ENCODE peak calls at places on chromosomes 16 and 17, in nine cellular contexts. E is hepatocyte; N is neural crest cell; K is AG10803; M is astrocyte of the cerebellum; P is CD4-positive, alpha-beta T cell; W is fibroblast of lung; V is endothelial cell; S is GM12865. L is an unnamed sample.

GRCh38 chr16:26614102-26614864 is 452.4 kb upstream of the C16orf82 start:
- DNase-seq in E (no peak), N (peak; percentile 5), K (no peak), M (no peak), P (no peak), W (no peak), V (peak; percentile 15), S (no peak), L (no peak)

GRCh38 chr16:77956231-77956630 is 66.1 kb upstream of the CLEC3A start:
- DNase-seq in E (no peak), N (no peak), K (no peak), M (no peak), P (no peak), W (no peak), V (no peak), S (no peak), L (no peak)

GRCh38 chr16:76193851-76194620 is 83.2 kb upstream of the CNTNAP4 start:
- DNase-seq in E (peak; percentile 28), N (no peak), K (no peak), M (no peak), P (no peak), W (no peak), V (no peak), S (no peak), L (no peak)

GRCh38 chr17:50426814-50427787 is 1.1 kb downstream of the ACSF2 start:
- DNase-seq in E (peak; percentile 62), N (no peak), K (peak; percentile 30), M (no peak), P (no peak), W (peak; percentile 17), V (peak; percentile 16), S (peak; percentile 55), L (no peak)

GRCh38 chr16:12147681-12148479 is 171.3 kb downstream of the SNX29 start:
- DNase-seq in E (no peak), N (no peak), K (no peak), M (no peak), P (no peak), W (no peak), V (no peak), S (peak; percentile 28), L (no peak)

GRCh38 chr17:34378664-34379101 is 15.7 kb upstream of the CCL1 start:
- DNase-seq in E (no peak), N (no peak), K (no peak), M (no peak), P (no peak), W (no peak), V (no peak), S (peak; percentile 88), L (no peak)

GRCh38 chr16:83878838-83879237 is 20.1 kb upstream of the MLYCD start:
- DNase-seq in E (peak; percentile 61), N (peak; percentile 22), K (peak; percentile 64), M (peak; percentile 50), P (no peak), W (peak; percentile 45), V (no peak), S (no peak), L (no peak)

GRCh38 chr17:81382851-81383250 is 12.4 kb upstream of the BAHCC1 start:
- DNase-seq in E (no peak), N (no peak), K (no peak), M (no peak), P (no peak), W (no peak), V (no peak), S (no peak), L (no peak)

GRCh38 chr16:52251495-52251894 is 295.4 kb downstream of the TOX3 start:
- DNase-seq in E (no peak), N (no peak), K (no peak), M (no peak), P (no peak), W (peak; percentile 6), V (no peak), S (no peak), L (no peak)

GRCh38 chr17:5825717-5826330 is 241.5 kb upstream of the NLRP1 start:
- DNase-seq in E (no peak), N (no peak), K (no peak), M (no peak), P (no peak), W (peak; percentile 56), V (no peak), S (no peak), L (no peak)

GRCh38 chr16:22419908-22420307 is 45.5 kb upstream of the CDR2 start:
- DNase-seq in E (no peak), N (no peak), K (no peak), M (no peak), P (no peak), W (no peak), V (no peak), S (no peak), L (no peak)

GRCh38 chr17:73972056-73972455 is 231.4 kb upstream of the RPL38 start:
- DNase-seq in E (no peak), N (no peak), K (no peak), M (no peak), P (no peak), W (no peak), V (no peak), S (no peak), L (no peak)

GRCh38 chr17:47850692-47851573 is at the start of gene SP6:
- DNase-seq in E (peak; percentile 94), N (peak; percentile 55), K (peak; percentile 53), M (no peak), P (peak; percentile 70), W (peak; percentile 65), V (peak; percentile 70), S (no peak), L (peak; percentile 50)
- TF ChIP-seq CTCF in E (peak; percentile 37), N (peak; percentile 25), K (no peak), M (peak; percentile 21), P (no peak), W (no peak), V (no peak), S (no peak), L (no peak)

GRCh38 chr17:75681289-75681688 is 14.2 kb downstream of the SAP30BP start:
- DNase-seq in E (peak; percentile 27), N (no peak), K (peak; percentile 52), M (no peak), P (no peak), W (peak; percentile 81), V (no peak), S (no peak), L (no peak)

GRCh38 chr17:75676461-75676860 is 9.3 kb downstream of the SAP30BP start:
- DNase-seq in E (no peak), N (no peak), K (no peak), M (no peak), P (no peak), W (no peak), V (no peak), S (no peak), L (no peak)

GRCh38 chr17:75680431-75680830 is 13.3 kb downstream of the SAP30BP start:
- DNase-seq in E (no peak), N (no peak), K (no peak), M (no peak), P (no peak), W (no peak), V (no peak), S (no peak), L (no peak)

GRCh38 chr17:75683467-75684041 is 16.4 kb downstream of the SAP30BP start:
- DNase-seq in E (peak; percentile 79), N (no peak), K (peak; percentile 36), M (no peak), P (no peak), W (peak; percentile 84), V (no peak), S (no peak), L (no peak)

GRCh38 chr17:75679706-75680201 is 12.6 kb downstream of the SAP30BP start:
- DNase-seq in E (peak; percentile 41), N (no peak), K (peak; percentile 42), M (no peak), P (no peak), W (peak; percentile 41), V (no peak), S (no peak), L (no peak)
- TF ChIP-seq CTCF in E (no peak), N (no peak), K (peak; percentile 42), M (peak; percentile 36), P (no peak), W (no peak), V (no peak), S (no peak), L (no peak)

DNA sequence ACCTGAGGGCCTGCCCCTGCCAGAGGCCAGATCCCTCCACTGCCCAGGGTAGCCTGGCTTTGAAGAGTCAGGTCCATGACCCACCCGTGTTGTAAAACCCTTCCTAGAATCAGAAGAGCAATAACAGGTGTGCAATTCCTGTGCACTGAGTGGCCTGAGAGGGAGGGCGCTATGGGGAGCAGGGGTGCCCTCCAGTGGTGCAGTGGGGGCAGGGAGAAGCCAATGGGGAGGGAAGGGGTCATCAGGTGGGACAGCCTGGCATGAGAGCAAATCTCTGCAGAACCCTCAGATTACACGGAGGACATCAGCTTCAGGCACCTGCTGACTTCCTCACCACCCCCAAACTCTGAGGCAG is 72.9 kb upstream of the ZNF469 start:
- DNase-seq in E (peak; percentile 54), N (no peak), K (no peak), M (no peak), P (no peak), W (no peak), V (no peak), S (no peak), L (no peak)
- TF ChIP-seq CTCF in E (peak; percentile 36), N (no peak), K (no peak), M (peak; percentile 21), P (no peak), W (peak; percentile 26), V (no peak), S (no peak), L (no peak)

GRCh38 chr16:61946019-61946418 is 90.2 kb downstream of the CDH8 start:
- DNase-seq in E (no peak), N (no peak), K (no peak), M (no peak), P (no peak), W (no peak), V (no peak), S (no peak), L (no peak)
- TF ChIP-seq CTCF in E (no peak), N (no peak), K (no peak), M (no peak), P (no peak), W (no peak), V (peak; percentile 9), S (no peak), L (peak; percentile 19)

L was measured in mesothelial cell of epicardium.